ENCODE peak calls at places on chromosomes 16 and 17, in ten cellular contexts. One of them, this sample, is unnamed.

GRCh38 chr16:19348578-19349315 is 63.2 kb downstream of the CLEC19A start:
- DNase-seq in H1: peak; percentile 66
- DNase-seq in K562: no peak
- DNase-seq in sigmoid colon: no peak
- DNase-seq in stomach: peak; percentile 35
- DNase-seq in GM23338: peak; percentile 70
- DNase-seq in breast epithelium: no peak
- DNase-seq in HepG2: no peak
- DNase-seq in HCT116: no peak
- DNase-seq in endothelial cell of umbilical vein: no peak
- DNase-seq in this sample: no peak

GRCh38 chr17:60422162-60422665 is at the start of gene CHCT1:
- DNase-seq in H1: no peak
- DNase-seq in K562: no peak
- DNase-seq in sigmoid colon: no peak
- DNase-seq in stomach: no peak
- DNase-seq in GM23338: peak; percentile 59
- DNase-seq in breast epithelium: no peak
- DNase-seq in HepG2: no peak
- DNase-seq in HCT116: no peak
- DNase-seq in endothelial cell of umbilical vein: no peak
- DNase-seq in this sample: peak; percentile 42

GRCh38 chr16:48628359-48628985 is 18.5 kb upstream of the N4BP1 start:
- DNase-seq in H1: peak; percentile 29
- DNase-seq in K562: no peak
- DNase-seq in sigmoid colon: peak; percentile 11
- DNase-seq in stomach: peak; percentile 11
- DNase-seq in GM23338: no peak
- DNase-seq in breast epithelium: no peak
- DNase-seq in HepG2: no peak
- DNase-seq in HCT116: no peak
- DNase-seq in endothelial cell of umbilical vein: no peak
- DNase-seq in this sample: no peak

GRCh38 chr17:15343749-15344148 is 2.4 kb upstream of the TEKT3 start:
- DNase-seq in H1: no peak
- DNase-seq in K562: no peak
- DNase-seq in sigmoid colon: no peak
- DNase-seq in stomach: no peak
- DNase-seq in GM23338: no peak
- DNase-seq in breast epithelium: no peak
- DNase-seq in HepG2: no peak
- DNase-seq in HCT116: no peak
- DNase-seq in endothelial cell of umbilical vein: no peak
- DNase-seq in this sample: no peak

GRCh38 chr16:3089717-3090592 is 9.1 kb downstream of the ZSCAN10 start:
- DNase-seq in H1: no peak
- DNase-seq in K562: no peak
- DNase-seq in sigmoid colon: no peak
- DNase-seq in stomach: no peak
- DNase-seq in GM23338: no peak
- DNase-seq in breast epithelium: no peak
- DNase-seq in HepG2: no peak
- DNase-seq in HCT116: no peak
- DNase-seq in endothelial cell of umbilical vein: no peak
- DNase-seq in this sample: no peak

GRCh38 chr17:44733753-44734152 is 25.0 kb upstream of the ADAM11 start:
- DNase-seq in H1: peak; percentile 63
- DNase-seq in K562: peak; percentile 48
- DNase-seq in sigmoid colon: no peak
- DNase-seq in stomach: no peak
- DNase-seq in GM23338: peak; percentile 78
- DNase-seq in breast epithelium: no peak
- DNase-seq in HepG2: peak; percentile 41
- DNase-seq in HCT116: no peak
- DNase-seq in endothelial cell of umbilical vein: no peak
- DNase-seq in this sample: no peak

GRCh38 chr17:63698381-63698885 is 1.5 kb downstream of the LIMD2 start:
- DNase-seq in H1: peak; percentile 57
- DNase-seq in K562: no peak
- DNase-seq in sigmoid colon: no peak
- DNase-seq in stomach: peak; percentile 30
- DNase-seq in GM23338: no peak
- DNase-seq in breast epithelium: no peak
- DNase-seq in HepG2: no peak
- DNase-seq in HCT116: no peak
- DNase-seq in endothelial cell of umbilical vein: peak; percentile 24
- DNase-seq in this sample: no peak

GRCh38 chr17:58513391-58513912 is 986 bp downstream of the MTMR4 start:
- DNase-seq in H1: no peak
- DNase-seq in K562: peak; percentile 17
- DNase-seq in sigmoid colon: peak; percentile 59
- DNase-seq in stomach: no peak
- DNase-seq in GM23338: no peak
- DNase-seq in breast epithelium: no peak
- DNase-seq in HepG2: no peak
- DNase-seq in HCT116: no peak
- DNase-seq in endothelial cell of umbilical vein: no peak
- DNase-seq in this sample: no peak

GRCh38 chr17:8418471-8418870 is 17.2 kb upstream of the NDEL1 start:
- DNase-seq in H1: no peak
- DNase-seq in K562: no peak
- DNase-seq in sigmoid colon: no peak
- DNase-seq in stomach: no peak
- DNase-seq in GM23338: no peak
- DNase-seq in breast epithelium: no peak
- DNase-seq in HepG2: no peak
- DNase-seq in HCT116: no peak
- DNase-seq in endothelial cell of umbilical vein: no peak
- DNase-seq in this sample: no peak
- H3K27ac ChIP-seq in H1: no peak overlapping the region
- H3K27ac ChIP-seq in K562: no peak overlapping the region
- H3K27ac ChIP-seq in sigmoid colon: no peak overlapping the region
- H3K27ac ChIP-seq in stomach: no peak overlapping the region
- H3K27ac ChIP-seq in GM23338: no peak overlapping the region
- H3K27ac ChIP-seq in breast epithelium: no peak overlapping the region
- H3K27ac ChIP-seq in HepG2: no peak overlapping the region
- H3K27ac ChIP-seq in HCT116: no peak overlapping the region
- H3K27ac ChIP-seq in endothelial cell of umbilical vein: no peak overlapping the region
- H3K27ac ChIP-seq in this sample: peak overlapping the region; percentile 63

GRCh38 chr17:1561420-1562177 is 993 bp downstream of the PITPNA start:
- DNase-seq in H1: peak; percentile 62
- DNase-seq in K562: peak; percentile 45
- DNase-seq in sigmoid colon: no peak
- DNase-seq in stomach: no peak
- DNase-seq in GM23338: peak; percentile 60
- DNase-seq in breast epithelium: no peak
- DNase-seq in HepG2: no peak
- DNase-seq in HCT116: no peak
- DNase-seq in endothelial cell of umbilical vein: peak; percentile 24
- DNase-seq in this sample: no peak

GRCh38 chr17:1560582-1561170 is 1.9 kb downstream of the PITPNA start:
- DNase-seq in H1: no peak
- DNase-seq in K562: no peak
- DNase-seq in sigmoid colon: no peak
- DNase-seq in stomach: no peak
- DNase-seq in GM23338: no peak
- DNase-seq in breast epithelium: no peak
- DNase-seq in HepG2: no peak
- DNase-seq in HCT116: no peak
- DNase-seq in endothelial cell of umbilical vein: peak; percentile 29
- DNase-seq in this sample: no peak

GRCh38 chr17:1559743-1560581 is 2.6 kb downstream of the PITPNA start:
- DNase-seq in H1: no peak
- DNase-seq in K562: no peak
- DNase-seq in sigmoid colon: no peak
- DNase-seq in stomach: no peak
- DNase-seq in GM23338: no peak
- DNase-seq in breast epithelium: no peak
- DNase-seq in HepG2: no peak
- DNase-seq in HCT116: no peak
- DNase-seq in endothelial cell of umbilical vein: peak; percentile 33
- DNase-seq in this sample: no peak

GRCh38 chr17:1563786-1564613 is 1.4 kb upstream of the PITPNA start:
- DNase-seq in H1: no peak
- DNase-seq in K562: peak; percentile 92
- DNase-seq in sigmoid colon: no peak
- DNase-seq in stomach: no peak
- DNase-seq in GM23338: no peak
- DNase-seq in breast epithelium: no peak
- DNase-seq in HepG2: no peak
- DNase-seq in HCT116: no peak
- DNase-seq in endothelial cell of umbilical vein: no peak
- DNase-seq in this sample: no peak

GRCh38 chr17:1562178-1562643 is 381 bp downstream of the PITPNA start:
- DNase-seq in H1: no peak
- DNase-seq in K562: no peak
- DNase-seq in sigmoid colon: peak; percentile 76
- DNase-seq in stomach: peak; percentile 50
- DNase-seq in GM23338: peak; percentile 50
- DNase-seq in breast epithelium: no peak
- DNase-seq in HepG2: no peak
- DNase-seq in HCT116: no peak
- DNase-seq in endothelial cell of umbilical vein: peak; percentile 23
- DNase-seq in this sample: no peak
- H3K4me3 ChIP-seq in H1: peak overlapping the region; percentile 71
- H3K4me3 ChIP-seq in K562: peak overlapping the region; percentile 63
- H3K4me3 ChIP-seq in sigmoid colon: peak overlapping the region; percentile 87
- H3K4me3 ChIP-seq in stomach: peak overlapping the region; percentile 93
- H3K4me3 ChIP-seq in GM23338: peak overlapping the region; percentile 70
- H3K4me3 ChIP-seq in breast epithelium: peak overlapping the region; percentile 94
- H3K4me3 ChIP-seq in HepG2: peak overlapping the region; percentile 91
- H3K4me3 ChIP-seq in HCT116: peak overlapping the region; percentile 82
- H3K4me3 ChIP-seq in endothelial cell of umbilical vein: peak overlapping the region; percentile 69
- H3K4me3 ChIP-seq in this sample: peak overlapping the region; percentile 65

GRCh38 chr17:31544186-31544585 is 152.7 kb downstream of the RAB11FIP4 start:
- DNase-seq in H1: no peak
- DNase-seq in K562: no peak
- DNase-seq in sigmoid colon: no peak
- DNase-seq in stomach: no peak
- DNase-seq in GM23338: no peak
- DNase-seq in breast epithelium: no peak
- DNase-seq in HepG2: no peak
- DNase-seq in HCT116: no peak
- DNase-seq in endothelial cell of umbilical vein: no peak
- DNase-seq in this sample: no peak

GRCh38 chr17:31537558-31537957 is 146.1 kb downstream of the RAB11FIP4 start:
- DNase-seq in H1: no peak
- DNase-seq in K562: no peak
- DNase-seq in sigmoid colon: no peak
- DNase-seq in stomach: peak; percentile 80
- DNase-seq in GM23338: no peak
- DNase-seq in breast epithelium: peak; percentile 74
- DNase-seq in HepG2: no peak
- DNase-seq in HCT116: no peak
- DNase-seq in endothelial cell of umbilical vein: no peak
- DNase-seq in this sample: no peak

GRCh38 chr17:31538080-31538762 is 146.7 kb downstream of the RAB11FIP4 start:
- DNase-seq in H1: no peak
- DNase-seq in K562: no peak
- DNase-seq in sigmoid colon: no peak
- DNase-seq in stomach: no peak
- DNase-seq in GM23338: no peak
- DNase-seq in breast epithelium: no peak
- DNase-seq in HepG2: no peak
- DNase-seq in HCT116: no peak
- DNase-seq in endothelial cell of umbilical vein: no peak
- DNase-seq in this sample: no peak

GRCh38 chr17:31540602-31541307 is 149.3 kb downstream of the RAB11FIP4 start:
- DNase-seq in H1: no peak
- DNase-seq in K562: no peak
- DNase-seq in sigmoid colon: no peak
- DNase-seq in stomach: no peak
- DNase-seq in GM23338: no peak
- DNase-seq in breast epithelium: no peak
- DNase-seq in HepG2: no peak
- DNase-seq in HCT116: no peak
- DNase-seq in endothelial cell of umbilical vein: no peak
- DNase-seq in this sample: no peak

DNA sequence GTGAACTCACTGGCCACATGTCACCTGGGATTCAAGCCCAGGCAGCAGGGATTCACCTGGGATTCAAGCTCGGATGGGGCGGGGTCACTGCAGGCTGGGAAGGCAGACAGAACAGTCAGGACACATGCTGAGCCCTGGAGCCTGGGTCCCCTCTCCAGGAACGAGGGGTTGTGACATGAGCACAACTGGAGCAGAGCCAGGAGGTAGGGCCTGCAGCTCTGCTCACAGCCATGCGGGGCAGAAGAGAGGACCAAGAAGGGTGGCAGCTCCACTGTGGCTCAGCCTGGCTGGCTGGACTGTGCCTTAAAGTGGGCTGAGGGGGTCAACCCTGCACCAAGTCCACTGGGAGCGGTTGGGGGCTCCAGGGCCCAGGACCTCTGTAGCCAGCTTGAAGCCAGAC is 150.1 kb downstream of the RAB11FIP4 start:
- DNase-seq in H1: peak; percentile 48
- DNase-seq in K562: peak; percentile 43
- DNase-seq in sigmoid colon: no peak
- DNase-seq in stomach: no peak
- DNase-seq in GM23338: peak; percentile 45
- DNase-seq in breast epithelium: no peak
- DNase-seq in HepG2: peak; percentile 56
- DNase-seq in HCT116: no peak
- DNase-seq in endothelial cell of umbilical vein: no peak
- DNase-seq in this sample: no peak
- TF ChIP-seq POLR2AphosphoS5 in H1: no peak
- TF ChIP-seq POLR2AphosphoS5 in K562: no peak
- TF ChIP-seq POLR2AphosphoS5 in sigmoid colon: no peak
- TF ChIP-seq POLR2AphosphoS5 in stomach: no peak
- TF ChIP-seq POLR2AphosphoS5 in GM23338: no peak
- TF ChIP-seq POLR2AphosphoS5 in breast epithelium: no peak
- TF ChIP-seq POLR2AphosphoS5 in HepG2: no peak
- TF ChIP-seq POLR2AphosphoS5 in HCT116: no peak
- TF ChIP-seq POLR2AphosphoS5 in endothelial cell of umbilical vein: no peak
- TF ChIP-seq POLR2AphosphoS5 in this sample: no peak

DNA sequence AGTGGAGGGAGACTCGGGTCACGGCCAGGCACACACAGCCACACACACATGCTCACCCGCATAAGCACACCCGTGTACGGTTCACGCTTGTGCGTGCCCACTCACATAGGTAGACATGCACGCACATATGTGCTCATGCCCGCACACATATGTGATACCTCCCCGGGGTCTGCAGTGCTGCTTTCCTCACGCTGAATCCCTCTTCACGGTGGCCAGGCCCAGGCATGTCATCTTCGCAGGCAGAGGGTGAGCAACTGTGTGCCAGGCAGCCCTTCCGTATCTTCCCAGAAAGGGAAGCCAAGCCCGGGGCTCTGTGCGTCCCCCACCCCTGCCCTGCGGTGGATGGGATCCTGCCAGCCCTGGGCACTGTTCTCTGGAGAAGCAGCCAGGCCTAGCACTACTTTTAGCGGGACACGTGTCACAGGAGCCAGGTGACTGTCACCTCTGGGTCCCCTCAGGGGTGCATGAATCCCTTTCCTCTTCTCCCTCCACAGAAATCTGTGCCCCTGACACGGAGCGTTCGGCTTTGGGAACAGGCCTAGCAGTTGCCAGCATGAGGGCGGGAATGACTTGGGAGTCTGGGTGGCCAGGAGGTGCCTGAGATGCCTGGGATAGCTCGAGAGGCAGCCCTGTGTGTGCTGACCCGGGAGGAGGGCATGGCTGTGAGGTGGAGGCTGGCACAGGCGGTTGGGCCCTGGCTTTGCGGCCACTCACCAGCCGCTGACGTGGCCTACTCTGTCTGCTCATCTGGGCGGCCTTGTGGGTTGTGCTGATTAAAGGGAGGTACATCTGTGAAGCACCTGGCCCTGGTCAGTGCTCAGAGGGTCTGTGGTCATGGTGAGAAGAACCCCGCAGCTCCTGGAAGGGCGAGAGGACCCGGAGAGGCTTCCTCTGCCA is 47.5 kb downstream of the BAIAP2 start:
- DNase-seq in H1: no peak
- DNase-seq in K562: no peak
- DNase-seq in sigmoid colon: no peak
- DNase-seq in stomach: peak; percentile 80
- DNase-seq in GM23338: no peak
- DNase-seq in breast epithelium: peak; percentile 65
- DNase-seq in HepG2: no peak
- DNase-seq in HCT116: no peak
- DNase-seq in endothelial cell of umbilical vein: peak; percentile 5
- DNase-seq in this sample: no peak
- H3K27ac ChIP-seq in H1: no peak overlapping the region
- H3K27ac ChIP-seq in K562: no peak overlapping the region
- H3K27ac ChIP-seq in sigmoid colon: peak overlapping the region; percentile 46
- H3K27ac ChIP-seq in stomach: peak overlapping the region; percentile 89
- H3K27ac ChIP-seq in GM23338: no peak overlapping the region
- H3K27ac ChIP-seq in breast epithelium: peak overlapping the region; percentile 93
- H3K27ac ChIP-seq in HepG2: peak overlapping the region; percentile 86
- H3K27ac ChIP-seq in HCT116: peak overlapping the region; percentile 4
- H3K27ac ChIP-seq in endothelial cell of umbilical vein: no peak overlapping the region
- H3K27ac ChIP-seq in this sample: no peak overlapping the region